ENCODE peak calls at places on chromosomes 2 and 18, in five cellular contexts. One of them, this sample, is unnamed.

GRCh38 chr18:44341759-44342158 is 338.9 kb upstream of the SETBP1 start:
- DNase-seq in GM12878: no peak
- DNase-seq in K562: no peak
- DNase-seq in HCT116: no peak
- DNase-seq in H1: no peak
- DNase-seq in this sample: no peak

GRCh38 chr2:84458436-84459027 is 548 bp downstream of the SUCLG1 start:
- DNase-seq in GM12878: no peak
- DNase-seq in K562: peak
- DNase-seq in HCT116: no peak
- DNase-seq in H1: no peak
- DNase-seq in this sample: no peak

GRCh38 chr2:168518555-168519066 is 62.5 kb downstream of the CERS6 start:
- DNase-seq in GM12878: no peak
- DNase-seq in K562: no peak
- DNase-seq in HCT116: no peak
- DNase-seq in H1: peak
- DNase-seq in this sample: peak

GRCh38 chr2:167966937-167967913 is 280.2 kb downstream of the STK39 start:
- DNase-seq in GM12878: no peak
- DNase-seq in K562: no peak
- DNase-seq in HCT116: no peak
- DNase-seq in H1: no peak
- DNase-seq in this sample: no peak

GRCh38 chr2:43131051-43131889 is 95.1 kb downstream of the ZFP36L2 start:
- DNase-seq in GM12878: no peak
- DNase-seq in K562: peak
- DNase-seq in HCT116: peak
- DNase-seq in H1: no peak
- DNase-seq in this sample: peak

GRCh38 chr2:200590090-200590489 is 4.3 kb downstream of the AOX1 start:
- DNase-seq in GM12878: no peak
- DNase-seq in K562: no peak
- DNase-seq in HCT116: no peak
- DNase-seq in H1: no peak
- DNase-seq in this sample: no peak

GRCh38 chr2:201396595-201396994 is 39.5 kb upstream of the FLACC1 start:
- DNase-seq in GM12878: no peak
- DNase-seq in K562: no peak
- DNase-seq in HCT116: peak
- DNase-seq in H1: no peak
- DNase-seq in this sample: no peak

GRCh38 chr2:63589148-63589972 is 597 bp downstream of the MDH1 start:
- DNase-seq in GM12878: no peak
- DNase-seq in K562: peak
- DNase-seq in HCT116: no peak
- DNase-seq in H1: no peak
- DNase-seq in this sample: peak

GRCh38 chr18:71878226-71878625 is 665.9 kb downstream of the CBLN2 start:
- DNase-seq in GM12878: no peak
- DNase-seq in K562: no peak
- DNase-seq in HCT116: no peak
- DNase-seq in H1: no peak
- DNase-seq in this sample: no peak

GRCh38 chr18:44343570-44343969 is 337.1 kb upstream of the SETBP1 start:
- DNase-seq in GM12878: no peak
- DNase-seq in K562: no peak
- DNase-seq in HCT116: no peak
- DNase-seq in H1: no peak
- DNase-seq in this sample: no peak

GRCh38 chr2:234981197-234982095 is 29.6 kb downstream of the SH3BP4 start:
- DNase-seq in GM12878: no peak
- DNase-seq in K562: no peak
- DNase-seq in HCT116: peak
- DNase-seq in H1: peak
- DNase-seq in this sample: peak

GRCh38 chr2:241582806-241583205 is 24.3 kb downstream of the BOK start:
- DNase-seq in GM12878: no peak
- DNase-seq in K562: no peak
- DNase-seq in HCT116: no peak
- DNase-seq in H1: no peak
- DNase-seq in this sample: no peak

GRCh38 chr2:147464737-147465437 is 379.9 kb upstream of the ACVR2A start:
- DNase-seq in GM12878: no peak
- DNase-seq in K562: no peak
- DNase-seq in HCT116: no peak
- DNase-seq in H1: no peak
- DNase-seq in this sample: no peak

GRCh38 chr2:236578980-236579745 is 9.5 kb downstream of the ACKR3 start:
- DNase-seq in GM12878: no peak
- DNase-seq in K562: no peak
- DNase-seq in HCT116: no peak
- DNase-seq in H1: no peak
- DNase-seq in this sample: no peak

GRCh38 chr2:208039661-208040060 is 14.3 kb upstream of the PLEKHM3 start:
- DNase-seq in GM12878: no peak
- DNase-seq in K562: no peak
- DNase-seq in HCT116: no peak
- DNase-seq in H1: no peak
- DNase-seq in this sample: no peak

GRCh38 chr18:46332286-46332801 is 228.2 kb downstream of the HAUS1 start:
- DNase-seq in GM12878: no peak
- DNase-seq in K562: no peak
- DNase-seq in HCT116: no peak
- DNase-seq in H1: no peak
- DNase-seq in this sample: no peak

GRCh38 chr2:106107509-106108131 is 86.5 kb downstream of the UXS1 start:
- DNase-seq in GM12878: no peak
- DNase-seq in K562: no peak
- DNase-seq in HCT116: no peak
- DNase-seq in H1: no peak
- DNase-seq in this sample: no peak

GRCh38 chr2:30867385-30867784 is 60.1 kb upstream of the CAPN13 start:
- DNase-seq in GM12878: no peak
- DNase-seq in K562: no peak
- DNase-seq in HCT116: no peak
- DNase-seq in H1: no peak
- DNase-seq in this sample: no peak

GRCh38 chr2:161245671-161246070 is 62.6 kb upstream of the PSMD14 start:
- DNase-seq in GM12878: no peak
- DNase-seq in K562: no peak
- DNase-seq in HCT116: no peak
- DNase-seq in H1: no peak
- DNase-seq in this sample: no peak

GRCh38 chr2:120539937-120540718 is 194.2 kb downstream of the INHBB start:
- DNase-seq in GM12878: no peak
- DNase-seq in K562: no peak
- DNase-seq in HCT116: no peak
- DNase-seq in H1: no peak
- DNase-seq in this sample: no peak

GRCh38 chr2:54680397-54681032 is 42.9 kb upstream of the EML6 start:
- DNase-seq in GM12878: peak
- DNase-seq in K562: no peak
- DNase-seq in HCT116: no peak
- DNase-seq in H1: no peak
- DNase-seq in this sample: no peak
- TF ChIP-seq ATF3 in GM12878: no peak
- TF ChIP-seq ATF3 in K562: no peak
- TF ChIP-seq ATF3 in HCT116: no peak
- TF ChIP-seq ATF3 in H1: no peak
- TF ChIP-seq ATF3 in this sample: no peak

GRCh38 chr2:72935611-72935957 is 18.3 kb downstream of the EMX1 start:
- DNase-seq in GM12878: no peak
- DNase-seq in K562: no peak
- DNase-seq in HCT116: no peak
- DNase-seq in H1: no peak
- DNase-seq in this sample: no peak

GRCh38 chr2:72938455-72938854 is 21.1 kb downstream of the EMX1 start:
- DNase-seq in GM12878: no peak
- DNase-seq in K562: no peak
- DNase-seq in HCT116: no peak
- DNase-seq in H1: no peak
- DNase-seq in this sample: no peak

GRCh38 chr2:72936669-72937355 is 19.5 kb downstream of the EMX1 start:
- DNase-seq in GM12878: no peak
- DNase-seq in K562: no peak
- DNase-seq in HCT116: no peak
- DNase-seq in H1: no peak
- DNase-seq in this sample: no peak

GRCh38 chr2:72934683-72935610 is 17.6 kb downstream of the EMX1 start:
- DNase-seq in GM12878: no peak
- DNase-seq in K562: peak
- DNase-seq in HCT116: peak
- DNase-seq in H1: no peak
- DNase-seq in this sample: peak

DNA sequence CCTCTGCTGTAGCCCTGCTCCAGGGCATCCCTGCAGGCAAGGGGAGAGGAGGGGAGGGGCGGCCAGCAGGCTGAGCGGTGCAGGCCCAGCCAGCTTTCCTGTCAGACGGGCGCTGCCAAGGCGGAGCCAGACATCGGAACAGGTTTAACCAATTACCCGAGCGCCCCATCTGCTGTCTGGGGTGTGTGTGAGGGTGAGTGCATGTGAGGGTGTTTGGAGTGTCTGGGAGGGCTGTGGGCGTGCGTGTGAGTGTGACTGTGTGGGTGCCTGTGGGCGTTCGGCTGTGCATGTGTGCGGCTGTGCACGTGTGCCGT is 20.0 kb downstream of the EMX1 start:
- DNase-seq in GM12878: no peak
- DNase-seq in K562: no peak
- DNase-seq in HCT116: no peak
- DNase-seq in H1: no peak
- DNase-seq in this sample: no peak
- TF ChIP-seq ATF3 in GM12878: no peak
- TF ChIP-seq ATF3 in K562: no peak
- TF ChIP-seq ATF3 in HCT116: no peak
- TF ChIP-seq ATF3 in H1: no peak
- TF ChIP-seq ATF3 in this sample: no peak

GRCh38 chr2:99706734-99707133 is 216.9 kb upstream of the REV1 start:
- DNase-seq in GM12878: no peak
- DNase-seq in K562: no peak
- DNase-seq in HCT116: no peak
- DNase-seq in H1: no peak
- DNase-seq in this sample: no peak
- TF ChIP-seq ATF3 in GM12878: no peak
- TF ChIP-seq ATF3 in K562: no peak
- TF ChIP-seq ATF3 in HCT116: no peak
- TF ChIP-seq ATF3 in H1: no peak
- TF ChIP-seq ATF3 in this sample: no peak

GRCh38 chr18:31721596-31721995 is 37.2 kb upstream of the B4GALT6 start:
- DNase-seq in GM12878: no peak
- DNase-seq in K562: no peak
- DNase-seq in HCT116: no peak
- DNase-seq in H1: no peak
- DNase-seq in this sample: no peak
- TF ChIP-seq ATF3 in GM12878: no peak
- TF ChIP-seq ATF3 in K562: no peak
- TF ChIP-seq ATF3 in HCT116: no peak
- TF ChIP-seq ATF3 in H1: no peak
- TF ChIP-seq ATF3 in this sample: no peak